ENCODE peak calls at places on chromosomes 13 and 19, in nine cellular contexts. S is cardiac muscle cell, O is lower leg skin, P is testis, G is HFF-Myc, C is psoas muscle, A is lung, Y is ascending aorta, V is lower lobe of right lung. R is an unnamed sample.

GRCh38 chr19:50332014-50332263 is 2.8 kb upstream of the KCNC3 start:
- DNase-seq in G (no peak), Y (no peak), P (no peak), C (no peak), S (no peak), A (no peak), O (no peak), V (peak), R (no peak)

GRCh38 chr13:79745141-79745540 is 264.2 kb downstream of the NDFIP2 start:
- DNase-seq in G (no peak), V (no peak), C (no peak), O (no peak), A (no peak), Y (no peak), P (no peak), S (peak), R (no peak)

GRCh38 chr13:61255035-61255796 is 160.4 kb downstream of the PCDH20 start:
- DNase-seq in S (peak), Y (no peak), A (no peak), C (no peak), P (no peak), V (no peak), O (no peak), G (no peak), R (no peak)

GRCh38 chr19:53864308-53864836 is 3.3 kb upstream of the MYADM start:
- DNase-seq in V (no peak), Y (no peak), O (no peak), S (no peak), G (no peak), P (no peak), A (no peak), C (no peak), R (no peak)

GRCh38 chr13:27065582-27065981 is 106.0 kb downstream of the USP12 start:
- DNase-seq in P (no peak), Y (no peak), G (no peak), S (no peak), C (no peak), O (no peak), V (no peak), A (no peak), R (no peak)

GRCh38 chr19:39413269-39413902 is 917 bp downstream of the PLEKHG2 start:
- DNase-seq in Y (peak), O (peak), G (no peak), C (peak), V (peak), A (no peak), S (peak), P (peak), R (no peak)

GRCh38 chr13:30339721-30340366 is 32.5 kb upstream of the KATNAL1 start:
- DNase-seq in C (no peak), A (no peak), S (no peak), G (no peak), O (no peak), P (no peak), Y (no peak), V (no peak), R (no peak)

GRCh38 chr13:56558698-56559320 is 581.9 kb upstream of the PRR20A start:
- DNase-seq in S (no peak), P (no peak), A (no peak), G (no peak), V (no peak), C (no peak), Y (no peak), O (no peak), R (no peak)

GRCh38 chr13:31967155-31967554 is 64.4 kb upstream of the FRY start:
- DNase-seq in A (no peak), P (no peak), C (no peak), Y (no peak), O (no peak), V (no peak), G (no peak), S (no peak), R (no peak)
- TF ChIP-seq CTCF in A (no peak), P (peak), C (no peak), Y (no peak), O (no peak), V (no peak), G (no peak), S (peak), R (peak)

DNA sequence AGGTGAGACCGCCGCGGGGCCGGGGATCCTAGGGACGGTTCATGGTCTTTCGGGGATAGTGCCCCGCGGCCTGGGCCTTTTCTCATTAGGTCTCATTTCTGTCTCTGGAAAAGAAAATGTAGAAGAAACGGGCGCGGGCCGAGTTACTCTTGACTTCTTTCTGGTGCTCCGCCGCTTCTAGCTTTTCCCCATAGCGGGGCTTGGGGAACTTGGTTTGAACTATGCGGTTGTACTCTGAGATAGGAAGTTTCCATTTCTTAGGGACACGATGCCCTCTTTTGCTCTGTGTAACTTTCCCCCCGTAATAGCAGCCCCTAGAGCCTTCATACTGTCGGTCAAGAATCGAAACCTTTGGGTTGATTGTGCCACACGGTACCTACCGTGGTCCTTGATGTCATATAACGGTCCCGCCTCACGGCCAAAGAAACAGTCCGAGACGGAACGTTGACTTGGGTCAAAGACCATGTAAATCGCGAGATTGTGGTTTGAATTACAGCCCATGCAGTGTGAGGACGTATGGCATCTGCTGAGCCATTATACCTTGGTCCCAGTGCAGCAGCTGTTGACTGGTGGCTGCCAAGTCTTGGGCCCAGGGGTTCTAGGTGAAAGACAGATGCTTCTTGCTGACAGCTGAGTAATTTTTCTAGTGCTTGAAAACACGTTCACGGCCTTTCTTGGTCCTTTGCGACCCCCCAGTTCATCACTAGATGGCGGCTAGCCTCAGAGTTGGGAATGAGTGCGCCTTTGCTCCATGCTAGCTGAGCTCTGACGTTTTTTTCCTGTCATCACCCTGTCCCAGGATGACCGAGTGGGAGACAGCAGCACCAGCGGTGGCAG is 487 bp downstream of the RPS5 start:
- DNase-seq in S (no peak), G (no peak), O (no peak), Y (no peak), V (no peak), A (no peak), C (no peak), P (no peak), R (no peak)
- TF ChIP-seq CTCF in S (peak), G (no peak), O (no peak), Y (no peak), V (no peak), A (no peak), C (no peak), P (no peak), R (no peak)

GRCh38 chr13:69935043-69935442 is 172.6 kb upstream of the ATXN8OS start:
- DNase-seq in V (no peak), O (no peak), G (no peak), A (no peak), C (no peak), S (no peak), P (no peak), Y (no peak), R (no peak)
- TF ChIP-seq CTCF in V (no peak), O (no peak), G (no peak), A (no peak), C (no peak), S (no peak), P (peak), Y (no peak), R (no peak)

DNA sequence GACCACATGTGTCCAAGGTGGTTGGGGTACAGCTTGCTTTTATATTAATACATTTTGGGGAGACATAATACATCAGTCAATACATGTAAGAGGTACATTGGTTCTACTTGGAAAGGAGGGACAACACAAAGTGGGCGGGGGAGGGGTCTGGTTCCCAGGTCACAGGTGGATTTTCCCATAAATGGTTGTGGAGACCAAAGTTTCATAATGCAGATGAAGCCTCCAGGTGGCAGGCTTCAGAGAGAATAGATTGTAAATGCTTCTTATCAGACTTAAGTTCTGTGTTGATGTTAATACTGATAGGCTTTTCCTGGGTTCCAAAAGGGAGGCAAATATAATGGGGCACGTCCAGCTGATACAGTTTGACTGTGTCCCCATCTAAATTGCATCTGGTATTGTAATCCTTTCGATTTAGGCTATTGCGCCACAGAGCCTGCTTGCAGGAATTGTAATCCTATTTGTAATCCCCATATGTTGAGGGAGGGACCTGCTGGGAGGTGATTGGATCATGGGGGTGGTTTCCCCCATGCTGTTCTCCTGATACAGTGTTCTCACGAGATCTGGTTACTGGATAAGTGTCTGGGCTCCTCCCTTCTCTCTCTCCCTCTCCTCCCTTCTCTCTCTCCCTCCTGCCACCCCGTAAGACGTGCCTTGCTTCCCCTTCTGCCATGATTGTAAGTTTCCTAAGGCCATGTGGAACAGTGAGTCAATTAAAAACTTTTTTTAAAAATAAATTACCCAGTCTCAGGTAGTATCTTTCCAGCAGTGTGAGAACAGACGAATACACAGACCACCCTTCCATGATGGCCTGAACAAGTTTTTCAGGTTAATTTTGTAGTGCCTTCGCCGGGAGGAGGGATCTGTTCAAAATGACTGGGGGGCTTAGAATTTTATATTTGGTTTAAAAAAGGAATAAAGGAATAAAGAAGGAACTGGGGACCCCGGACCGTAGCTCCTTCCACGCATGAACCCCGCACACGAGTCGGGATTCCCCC is 44.9 kb downstream of the ZNF823 start:
- DNase-seq in S (peak), O (no peak), A (no peak), G (peak), C (no peak), V (no peak), Y (no peak), P (no peak), R (no peak)
- TF ChIP-seq CTCF in S (no peak), O (no peak), A (no peak), G (no peak), C (no peak), V (no peak), Y (no peak), P (no peak), R (no peak)

DNA sequence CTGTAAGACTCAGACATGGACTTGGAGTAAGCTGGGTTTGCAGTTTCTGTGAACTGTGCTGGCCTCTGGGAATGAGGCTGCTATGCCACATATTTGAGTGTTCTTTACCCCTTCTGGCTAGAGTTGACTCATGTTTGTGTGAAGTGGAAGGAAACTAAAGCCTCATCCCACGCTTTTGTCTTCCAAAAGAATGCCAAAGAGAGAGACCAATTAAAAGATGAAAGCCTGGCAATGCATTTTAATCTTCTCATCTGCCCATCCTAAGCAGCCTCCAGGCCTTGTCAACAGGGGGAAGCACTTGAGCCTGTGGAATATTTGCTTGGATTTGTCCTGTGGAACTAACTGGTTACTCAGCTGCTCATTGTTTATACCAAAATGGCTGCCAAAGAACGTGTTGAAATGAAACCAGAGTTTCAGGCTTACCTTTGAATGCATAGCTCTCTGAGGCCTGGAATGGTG is 49.1 kb downstream of the LMO7 start:
- DNase-seq in V (no peak), Y (no peak), P (no peak), A (no peak), C (no peak), O (no peak), G (peak), S (no peak), R (no peak)
- TF ChIP-seq CTCF in V (no peak), Y (no peak), P (no peak), A (no peak), C (no peak), O (no peak), G (peak), S (peak), R (no peak)

DNA sequence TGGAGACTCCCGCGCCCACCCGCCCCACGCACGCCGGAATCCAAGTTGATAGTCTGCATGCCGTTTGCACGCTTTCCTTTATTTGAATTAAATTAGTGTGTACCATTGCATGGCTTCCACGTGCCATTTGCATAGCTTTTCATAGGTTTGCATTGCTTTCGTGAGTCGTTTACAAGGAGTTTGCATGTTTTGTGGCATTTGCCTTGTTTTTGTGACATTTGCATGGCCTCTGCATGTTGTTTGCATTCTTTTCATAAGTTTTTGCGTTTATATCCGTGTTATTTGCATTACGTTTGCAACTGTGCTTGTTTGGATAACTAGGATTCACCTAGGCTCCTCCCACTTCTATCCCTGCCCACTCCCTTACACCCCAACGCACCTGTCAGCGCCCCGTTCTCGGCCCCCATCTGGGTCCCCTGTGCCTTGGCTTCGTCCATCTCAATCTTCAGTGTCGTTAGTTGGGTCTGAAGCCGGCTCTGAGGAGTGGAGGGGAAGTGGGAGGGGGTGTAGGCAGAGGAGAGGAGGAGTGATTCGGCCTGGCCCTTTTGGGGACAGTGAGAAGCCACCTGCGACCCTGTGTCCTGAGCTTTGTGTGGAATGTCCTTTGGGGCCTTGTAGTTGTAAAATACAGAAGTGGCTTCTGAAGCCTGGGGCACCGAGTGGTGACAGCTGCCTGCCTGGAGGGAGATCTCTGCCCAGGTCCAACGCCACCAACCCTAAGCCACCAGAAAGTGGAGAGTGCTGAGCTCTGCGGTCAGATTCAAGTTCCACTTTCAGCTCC is 2.4 kb downstream of the CCDC194 start:
- DNase-seq in V (no peak), C (no peak), S (peak), O (no peak), P (no peak), Y (no peak), A (no peak), G (no peak), R (no peak)
- TF ChIP-seq CTCF in V (no peak), C (no peak), S (no peak), O (no peak), P (no peak), Y (no peak), A (no peak), G (no peak), R (peak)

DNA sequence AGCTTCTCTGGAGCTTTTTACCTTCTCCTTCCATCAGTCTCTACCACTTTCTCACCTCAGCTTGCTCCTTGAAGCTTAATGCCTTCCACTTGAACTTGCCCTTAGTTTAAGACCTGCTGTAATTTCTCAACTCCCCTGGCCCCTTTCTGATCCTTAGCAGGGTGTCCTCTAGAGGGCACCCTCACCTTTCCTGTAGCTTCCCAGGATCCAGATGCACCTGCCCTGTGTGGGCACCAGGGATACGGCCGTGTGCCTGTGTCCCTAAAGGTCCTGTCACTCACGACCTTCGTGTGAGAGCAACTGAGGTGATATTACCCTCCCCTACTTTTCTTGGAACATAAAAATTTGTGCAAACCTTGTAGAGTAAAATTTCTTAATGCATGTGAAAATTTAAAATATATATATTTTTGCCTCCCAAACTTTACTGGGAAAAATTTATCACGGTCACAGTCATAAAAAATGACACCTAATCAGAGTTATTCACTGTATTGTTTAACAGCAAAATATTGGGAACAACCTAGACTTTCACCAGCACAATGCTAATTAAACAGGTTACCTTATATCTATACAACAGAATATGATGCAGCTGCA is 46.4 kb downstream of the PSG3 start:
- DNase-seq in P (peak), V (no peak), Y (no peak), C (no peak), S (no peak), O (no peak), A (no peak), G (peak), R (no peak)
- TF ChIP-seq CTCF in P (peak), V (no peak), Y (no peak), C (no peak), S (peak), O (no peak), A (no peak), G (peak), R (no peak)

DNA sequence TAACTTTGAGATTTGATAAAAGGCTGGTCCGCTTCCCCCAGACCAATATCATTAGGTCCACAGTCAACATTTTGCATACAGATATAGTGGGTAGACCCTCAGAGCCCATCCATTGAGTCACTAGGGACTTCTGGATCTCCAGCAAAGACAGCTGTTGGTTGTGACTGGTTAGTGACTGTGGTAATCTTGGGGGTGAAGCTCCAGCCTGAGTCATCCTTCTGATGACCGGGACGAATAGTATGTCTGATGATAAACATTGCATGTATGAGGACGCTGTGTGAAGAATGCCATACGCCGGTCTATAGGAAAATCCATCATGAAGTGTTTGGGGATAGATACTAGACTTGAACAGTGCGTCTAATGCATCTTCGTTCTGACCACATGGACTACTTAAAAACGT is 307.0 kb downstream of the UQCRFS1 start:
- DNase-seq in Y (no peak), S (no peak), G (no peak), V (no peak), O (no peak), A (no peak), C (no peak), P (no peak), R (no peak)
- TF ChIP-seq CTCF in Y (no peak), S (no peak), G (no peak), V (no peak), O (no peak), A (no peak), C (no peak), P (no peak), R (no peak)

GRCh38 chr13:105139380-105140285 is 1395.8 kb downstream of the EFNB2 start:
- DNase-seq in S (peak), A (peak), V (peak), O (peak), Y (peak), C (peak), G (no peak), P (peak), R (peak)
- TF ChIP-seq CTCF in S (peak), A (no peak), V (peak), O (no peak), Y (peak), C (no peak), G (peak), P (no peak), R (peak)

R was measured in CD14-positive monocyte.